ENCODE peak calls at places on chromosome 1, in nine cellular contexts. J is astrocyte, L is astrocyte of the cerebellum, B is psoas muscle, D is endothelial cell of umbilical vein, H is fibroblast of the aortic adventitia, E is tibial nerve, T is AG04449, W is adrenal gland. A is an unnamed sample.

GRCh38 chr1:83770322-83770661 is 228.6 kb downstream of the TTLL7 start:
- DNase-seq in J (no peak), L (no peak), B (no peak), D (no peak), H (no peak), E (no peak), T (no peak), W (no peak), A (no peak)

GRCh38 chr1:231190456-231190855 is 28.6 kb downstream of the TRIM67 start:
- DNase-seq in J (no peak), L (no peak), B (no peak), D (no peak), H (no peak), E (no peak), T (no peak), W (no peak), A (no peak)

GRCh38 chr1:6508154-6508875 is 16.8 kb upstream of the PLEKHG5 start:
- DNase-seq in J (no peak), L (no peak), B (peak; percentile 2), D (no peak), H (no peak), E (no peak), T (no peak), W (no peak), A (no peak)

GRCh38 chr1:47757226-47757975 is 239.8 kb downstream of the TRABD2B start:
- DNase-seq in J (no peak), L (no peak), B (no peak), D (no peak), H (no peak), E (no peak), T (no peak), W (no peak), A (no peak)

GRCh38 chr1:194755241-194755953 is 1569.0 kb upstream of the B3GALT2 start:
- DNase-seq in J (peak; percentile 9), L (peak; percentile 1), B (no peak), D (no peak), H (no peak), E (no peak), T (no peak), W (no peak), A (no peak)

GRCh38 chr1:209809601-209810000 is 3.7 kb upstream of the IRF6 start:
- DNase-seq in J (no peak), L (no peak), B (no peak), D (no peak), H (no peak), E (no peak), T (no peak), W (no peak), A (no peak)

GRCh38 chr1:19799877-19800804 is at the start of gene TMCO4:
- DNase-seq in J (peak; percentile 87), L (peak; percentile 78), B (peak; percentile 51), D (peak; percentile 60), H (peak; percentile 79), E (peak; percentile 23), T (peak; percentile 42), W (peak; percentile 53), A (peak; percentile 39)

GRCh38 chr1:209672705-209673630 is 2.2 kb upstream of the G0S2 start:
- DNase-seq in J (no peak), L (no peak), B (no peak), D (no peak), H (peak; percentile 91), E (no peak), T (no peak), W (peak; percentile 66), A (no peak)

GRCh38 chr1:10101929-10102328 is 69.2 kb downstream of the UBE4B start:
- DNase-seq in J (no peak), L (no peak), B (no peak), D (no peak), H (no peak), E (no peak), T (no peak), W (no peak), A (no peak)

GRCh38 chr1:3695326-3696217 is 43.3 kb downstream of the TP73 start:
- DNase-seq in J (no peak), L (no peak), B (no peak), D (peak; percentile 26), H (peak; percentile 14), E (no peak), T (no peak), W (peak; percentile 55), A (no peak)

GRCh38 chr1:179025125-179025974 is at the start of gene FAM20B:
- DNase-seq in J (peak; percentile 84), L (peak; percentile 70), B (peak; percentile 96), D (peak; percentile 92), H (peak; percentile 88), E (peak; percentile 88), T (peak; percentile 26), W (peak; percentile 97), A (peak; percentile 88)

GRCh38 chr1:239778221-239778813 is 313.4 kb upstream of the FMN2 start:
- DNase-seq in J (peak; percentile 0), L (no peak), B (no peak), D (no peak), H (no peak), E (no peak), T (no peak), W (no peak), A (no peak)

GRCh38 chr1:40305451-40305850 is 11.6 kb downstream of the COL9A2 start:
- DNase-seq in J (no peak), L (no peak), B (no peak), D (no peak), H (peak; percentile 27), E (no peak), T (no peak), W (no peak), A (no peak)

DNA sequence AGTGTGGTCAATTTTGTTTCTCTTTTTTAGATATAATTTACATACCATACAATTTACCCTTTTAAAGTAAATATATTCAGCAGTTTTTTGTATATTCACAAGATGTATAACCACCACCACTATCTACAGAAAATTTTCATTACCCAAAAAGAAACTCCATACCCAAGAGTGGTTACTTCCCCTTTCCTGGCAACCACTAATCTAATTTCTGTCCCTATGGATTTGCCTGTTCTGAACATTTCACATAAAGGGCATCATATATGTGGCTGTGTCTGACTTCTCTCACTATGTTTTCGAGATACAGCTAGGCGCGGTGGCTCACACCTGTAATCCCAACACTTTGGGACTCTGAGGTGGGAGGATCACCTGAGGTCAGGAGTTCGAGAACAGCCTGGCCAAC is 13.6 kb downstream of the PACC1 start:
- DNase-seq in J (no peak), L (no peak), B (no peak), D (no peak), H (no peak), E (no peak), T (no peak), W (no peak), A (no peak)
- H3K4me3 ChIP-seq in J (no peak overlapping the region), L (no peak overlapping the region), B (no peak overlapping the region), D (no peak overlapping the region), H (no peak overlapping the region), E (no peak overlapping the region), T (no peak overlapping the region), W (no peak overlapping the region), A (no peak overlapping the region)

GRCh38 chr1:205676597-205676996 is 3.7 kb downstream of the SLC45A3 start:
- DNase-seq in J (no peak), L (no peak), B (no peak), D (no peak), H (no peak), E (no peak), T (no peak), W (no peak), A (no peak)

GRCh38 chr1:205677152-205677551 is 3.2 kb downstream of the SLC45A3 start:
- DNase-seq in J (no peak), L (no peak), B (no peak), D (no peak), H (no peak), E (no peak), T (no peak), W (no peak), A (no peak)

GRCh38 chr1:205680073-205680851 is at the start of gene SLC45A3:
- DNase-seq in J (no peak), L (no peak), B (peak; percentile 34), D (no peak), H (no peak), E (no peak), T (no peak), W (peak; percentile 33), A (peak; percentile 9)

GRCh38 chr1:205676002-205676401 is 4.3 kb downstream of the SLC45A3 start:
- DNase-seq in J (no peak), L (no peak), B (no peak), D (no peak), H (no peak), E (no peak), T (no peak), W (no peak), A (no peak)

GRCh38 chr1:205678286-205679111 is 1.8 kb downstream of the SLC45A3 start:
- DNase-seq in J (peak; percentile 58), L (no peak), B (no peak), D (peak; percentile 87), H (peak; percentile 84), E (no peak), T (no peak), W (peak; percentile 59), A (no peak)
- H3K4me3 ChIP-seq in J (peak overlapping the region; percentile 69), L (peak overlapping the region; percentile 67), B (peak overlapping the region; percentile 79), D (no peak overlapping the region), H (peak overlapping the region; percentile 69), E (no peak overlapping the region), T (no peak overlapping the region), W (no peak overlapping the region), A (no peak overlapping the region)

GRCh38 chr1:89955806-89956205 is 39.1 kb upstream of the ZNF326 start:
- DNase-seq in J (no peak), L (no peak), B (no peak), D (no peak), H (no peak), E (no peak), T (no peak), W (no peak), A (no peak)
- H3K4me3 ChIP-seq in J (no peak overlapping the region), L (no peak overlapping the region), B (no peak overlapping the region), D (no peak overlapping the region), H (no peak overlapping the region), E (no peak overlapping the region), T (no peak overlapping the region), W (no peak overlapping the region), A (no peak overlapping the region)

DNA sequence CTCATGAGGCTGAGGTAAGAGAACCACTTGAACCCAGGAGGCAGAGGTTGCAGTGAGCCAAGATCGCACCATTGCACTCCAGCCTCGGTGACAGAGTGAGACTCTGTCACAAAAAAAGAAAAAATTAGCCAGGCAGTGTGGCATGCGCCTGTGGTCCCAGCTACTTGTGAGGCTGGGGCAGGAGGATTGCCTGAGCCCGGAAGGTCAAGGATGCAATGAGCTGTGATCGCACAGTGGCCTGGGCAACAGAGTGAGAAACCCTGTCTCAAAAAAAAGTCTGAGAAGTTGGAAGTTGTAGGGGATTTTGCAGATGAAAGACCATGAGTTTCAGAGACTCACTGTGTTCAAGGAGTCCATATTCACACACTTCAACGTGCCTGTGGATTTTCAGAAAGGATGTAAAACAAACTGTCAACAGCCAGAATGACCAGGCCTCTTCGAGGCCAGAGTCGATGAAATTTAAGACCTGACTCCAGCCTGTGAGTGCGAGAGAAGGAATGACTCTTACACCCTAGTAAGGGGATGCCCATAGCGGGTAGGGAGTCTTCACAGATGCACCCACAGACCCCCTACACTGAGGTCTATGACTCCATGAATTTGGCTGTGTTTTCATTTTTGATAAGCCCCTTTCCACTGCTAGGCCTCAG is 2.2 kb downstream of the S100A13 start:
- DNase-seq in J (no peak), L (no peak), B (no peak), D (no peak), H (no peak), E (no peak), T (no peak), W (no peak), A (no peak)
- H3K4me3 ChIP-seq in J (no peak overlapping the region), L (peak overlapping the region; percentile 4), B (no peak overlapping the region), D (no peak overlapping the region), H (peak overlapping the region; percentile 41), E (no peak overlapping the region), T (no peak overlapping the region), W (no peak overlapping the region), A (no peak overlapping the region)

GRCh38 chr1:193388165-193388564 is 201.8 kb upstream of the B3GALT2 start:
- DNase-seq in J (no peak), L (no peak), B (no peak), D (no peak), H (no peak), E (no peak), T (no peak), W (no peak), A (no peak)
- H3K4me3 ChIP-seq in J (no peak overlapping the region), L (no peak overlapping the region), B (no peak overlapping the region), D (no peak overlapping the region), H (no peak overlapping the region), E (no peak overlapping the region), T (no peak overlapping the region), W (no peak overlapping the region), A (no peak overlapping the region)